ENCODE peak calls at places on chromosomes 1 and 21, in five cellular contexts. W, C, F, G and V are unnamed samples.

GRCh38 chr1:197173571-197174482 is 27.4 kb upstream of the ASPM start:
- DNase-seq in W (no peak), C (no peak), F (no peak), G (no peak), V (peak)

GRCh38 chr1:230867119-230867902 is 1.0 kb downstream of the C1orf198 start:
- DNase-seq in W (no peak), C (no peak), F (no peak), G (no peak), V (no peak)

GRCh38 chr1:36825226-36825625 is 209.1 kb downstream of the GRIK3 start:
- DNase-seq in W (no peak), C (no peak), F (no peak), G (no peak), V (no peak)

GRCh38 chr21:14742119-14742518 is 196.0 kb upstream of the SAMSN1 start:
- DNase-seq in W (no peak), C (no peak), F (no peak), G (no peak), V (no peak)

GRCh38 chr1:53336146-53336545 is 8.3 kb upstream of the LRP8 start:
- DNase-seq in W (no peak), C (no peak), F (no peak), G (no peak), V (no peak)

GRCh38 chr1:204213668-204214662 is at the start of gene GOLT1A:
- DNase-seq in W (peak), C (peak), F (peak), G (peak), V (peak)

GRCh38 chr1:152047607-152047953 is 10.8 kb upstream of the S100A11 start:
- DNase-seq in W (no peak), C (no peak), F (no peak), G (no peak), V (peak)

GRCh38 chr1:54167422-54168139 is 14.8 kb upstream of the CDCP2 start:
- DNase-seq in W (no peak), C (no peak), F (no peak), G (no peak), V (peak)

GRCh38 chr1:169309178-169310166 is 58.1 kb downstream of the NME7 start:
- DNase-seq in W (no peak), C (peak), F (no peak), G (no peak), V (no peak)

GRCh38 chr1:31238986-31239613 is 587 bp downstream of the NKAIN1 start:
- DNase-seq in W (no peak), C (peak), F (peak), G (no peak), V (no peak)

GRCh38 chr1:233328661-233329498 is 1.4 kb downstream of the MAP3K21 start:
- DNase-seq in W (no peak), C (no peak), F (no peak), G (no peak), V (no peak)

GRCh38 chr1:28248273-28249012 is 10.9 kb upstream of the SESN2 start:
- DNase-seq in W (no peak), C (peak), F (peak), G (peak), V (no peak)

GRCh38 chr1:3071507-3072177 is 2.6 kb downstream of the PRDM16 start:
- DNase-seq in W (no peak), C (no peak), F (no peak), G (no peak), V (no peak)

GRCh38 chr1:119565131-119565772 is 58.2 kb downstream of the HSD3B1 start:
- DNase-seq in W (no peak), C (no peak), F (no peak), G (no peak), V (no peak)

GRCh38 chr1:166273618-166274017 is 106.8 kb upstream of the FAM78B start:
- DNase-seq in W (no peak), C (no peak), F (no peak), G (no peak), V (no peak)

GRCh38 chr1:26161408-26162219 is 2.7 kb downstream of the FAM110D start:
- DNase-seq in W (no peak), C (peak), F (peak), G (no peak), V (no peak)

GRCh38 chr1:221994939-221995338 is 253.1 kb upstream of the DUSP10 start:
- DNase-seq in W (no peak), C (no peak), F (no peak), G (no peak), V (peak)

GRCh38 chr21:35139382-35139715 is 90.2 kb upstream of the RUNX1 start:
- DNase-seq in W (no peak), C (no peak), F (no peak), G (no peak), V (no peak)

GRCh38 chr1:100277866-100278265 is 11.8 kb downstream of the RTCA start:
- DNase-seq in W (no peak), C (peak), F (no peak), G (no peak), V (no peak)

GRCh38 chr1:228275435-228276342 is 67.8 kb downstream of the OBSCN start:
- DNase-seq in W (peak), C (peak), F (peak), G (no peak), V (peak)

GRCh38 chr1:6614019-6614952 is 755 bp downstream of the PHF13 start:
- DNase-seq in W (no peak), C (peak), F (peak), G (no peak), V (no peak)

GRCh38 chr1:228079601-228080263 is 2.8 kb upstream of the ARF1 start:
- DNase-seq in W (no peak), C (no peak), F (no peak), G (no peak), V (no peak)

GRCh38 chr1:160630523-160631087 is 16.2 kb downstream of the SLAMF1 start:
- DNase-seq in W (no peak), C (no peak), F (no peak), G (no peak), V (no peak)

GRCh38 chr1:114660250-114660649 is 9.6 kb downstream of the DENND2C start:
- DNase-seq in W (no peak), C (no peak), F (no peak), G (no peak), V (no peak)

GRCh38 chr1:24866211-24867063 is 63.6 kb downstream of the RUNX3 start:
- DNase-seq in W (no peak), C (no peak), F (no peak), G (no peak), V (no peak)

GRCh38 chr1:19013826-19014548 is 57.5 kb upstream of the IFFO2 start:
- DNase-seq in W (no peak), C (no peak), F (no peak), G (no peak), V (no peak)

GRCh38 chr1:150615346-150616201 is 13.8 kb downstream of the ENSA start:
- DNase-seq in W (no peak), C (no peak), F (no peak), G (no peak), V (no peak)

GRCh38 chr21:45417951-45418300 is 13.0 kb downstream of the COL18A1 start:
- DNase-seq in W (no peak), C (no peak), F (no peak), G (no peak), V (no peak)

GRCh38 chr1:208538587-208538986 is 294.4 kb upstream of the PLXNA2 start:
- DNase-seq in W (no peak), C (no peak), F (no peak), G (no peak), V (no peak)